ENCODE peak calls at places on chromosomes 12 and 14, in ten cellular contexts. R, Z, P, A, X, B, V, N, M and H are unnamed samples.

GRCh38 chr12:127270193-127270592 is 996.8 kb upstream of the TMEM132C start:
- DNase-seq in R (no peak), Z (no peak), P (no peak), A (peak; percentile 56), X (peak; percentile 100), B (no peak), V (no peak), N (peak; percentile 53), M (no peak), H (no peak)

GRCh38 chr14:54206477-54206876 is 190.3 kb upstream of the CDKN3 start:
- DNase-seq in R (no peak), Z (no peak), P (no peak), A (no peak), X (peak; percentile 3), B (no peak), V (no peak), N (no peak), M (no peak), H (no peak)

GRCh38 chr14:67487937-67488893 is at the start of gene TMEM229B:
- DNase-seq in R (no peak), Z (no peak), P (peak; percentile 92), A (no peak), X (no peak), B (no peak), V (peak; percentile 84), N (peak; percentile 17), M (peak; percentile 69), H (no peak)

GRCh38 chr14:99322731-99323599 is 51.0 kb upstream of the BCL11B start:
- DNase-seq in R (no peak), Z (no peak), P (peak; percentile 15), A (peak; percentile 26), X (no peak), B (no peak), V (no peak), N (no peak), M (no peak), H (no peak)

GRCh38 chr14:92703516-92703915 is 44.9 kb downstream of the LGMN start:
- DNase-seq in R (no peak), Z (no peak), P (no peak), A (no peak), X (no peak), B (no peak), V (no peak), N (no peak), M (no peak), H (no peak)

GRCh38 chr12:120225852-120226640 is 25.1 kb upstream of the RPLP0 start:
- DNase-seq in R (no peak), Z (no peak), P (peak; percentile 74), A (peak; percentile 58), X (peak; percentile 44), B (no peak), V (no peak), N (no peak), M (peak; percentile 88), H (no peak)

GRCh38 chr14:100317897-100318808 is 5.0 kb upstream of the SLC25A47 start:
- DNase-seq in R (peak; percentile 69), Z (peak; percentile 80), P (peak; percentile 88), A (peak; percentile 63), X (peak; percentile 60), B (peak; percentile 81), V (peak; percentile 76), N (peak; percentile 46), M (peak; percentile 82), H (no peak)

GRCh38 chr12:104281636-104282035 is 21.9 kb upstream of the EID3 start:
- DNase-seq in R (no peak), Z (no peak), P (no peak), A (no peak), X (no peak), B (no peak), V (no peak), N (no peak), M (no peak), H (no peak)

GRCh38 chr14:77372304-77372841 is 4.5 kb downstream of the TMED8 start:
- DNase-seq in R (no peak), Z (peak; percentile 69), P (peak; percentile 60), A (no peak), X (peak; percentile 50), B (no peak), V (no peak), N (peak; percentile 48), M (no peak), H (no peak)

GRCh38 chr14:54459106-54459505 is 17.9 kb upstream of the CNIH1 start:
- DNase-seq in R (no peak), Z (no peak), P (no peak), A (no peak), X (no peak), B (no peak), V (no peak), N (no peak), M (no peak), H (no peak)

GRCh38 chr12:28346567-28346966 is 156.3 kb downstream of the CCDC91 start:
- DNase-seq in R (no peak), Z (no peak), P (no peak), A (no peak), X (no peak), B (no peak), V (no peak), N (no peak), M (no peak), H (no peak)

GRCh38 chr12:124774054-124774461 is 89.6 kb downstream of the SCARB1 start:
- DNase-seq in R (no peak), Z (no peak), P (peak; percentile 80), A (no peak), X (peak; percentile 61), B (no peak), V (peak; percentile 32), N (no peak), M (no peak), H (no peak)

GRCh38 chr14:81401420-81402122 is 1.4 kb upstream of the STON2 start:
- DNase-seq in R (no peak), Z (no peak), P (no peak), A (no peak), X (peak; percentile 95), B (no peak), V (no peak), N (peak; percentile 97), M (no peak), H (peak; percentile 93)

GRCh38 chr12:28872654-28873268 is 276.3 kb upstream of the FAR2 start:
- DNase-seq in R (peak; percentile 71), Z (peak; percentile 72), P (peak; percentile 33), A (no peak), X (peak; percentile 78), B (peak; percentile 83), V (no peak), N (peak; percentile 71), M (peak; percentile 24), H (peak; percentile 39)

GRCh38 chr12:13164859-13165577 is 31.5 kb upstream of the EMP1 start:
- DNase-seq in R (no peak), Z (no peak), P (no peak), A (no peak), X (no peak), B (no peak), V (no peak), N (no peak), M (no peak), H (no peak)

GRCh38 chr12:13163868-13164267 is 32.7 kb upstream of the EMP1 start:
- DNase-seq in R (no peak), Z (no peak), P (no peak), A (no peak), X (no peak), B (no peak), V (no peak), N (no peak), M (no peak), H (no peak)

GRCh38 chr12:13162904-13163303 is 33.6 kb upstream of the EMP1 start:
- DNase-seq in R (no peak), Z (no peak), P (no peak), A (no peak), X (no peak), B (no peak), V (no peak), N (no peak), M (no peak), H (no peak)

GRCh38 chr12:13164271-13164670 is 32.3 kb upstream of the EMP1 start:
- DNase-seq in R (no peak), Z (no peak), P (no peak), A (no peak), X (no peak), B (no peak), V (no peak), N (no peak), M (no peak), H (no peak)

GRCh38 chr12:13161172-13161571 is 35.4 kb upstream of the EMP1 start:
- DNase-seq in R (no peak), Z (no peak), P (no peak), A (no peak), X (no peak), B (no peak), V (no peak), N (no peak), M (no peak), H (no peak)
- TF ChIP-seq CTCF in R (peak; percentile 72), Z (peak; percentile 43), P (no peak), A (no peak), X (peak; percentile 25), B (peak; percentile 58), V (no peak), N (peak; percentile 49), M (no peak), H (peak; percentile 48)

DNA sequence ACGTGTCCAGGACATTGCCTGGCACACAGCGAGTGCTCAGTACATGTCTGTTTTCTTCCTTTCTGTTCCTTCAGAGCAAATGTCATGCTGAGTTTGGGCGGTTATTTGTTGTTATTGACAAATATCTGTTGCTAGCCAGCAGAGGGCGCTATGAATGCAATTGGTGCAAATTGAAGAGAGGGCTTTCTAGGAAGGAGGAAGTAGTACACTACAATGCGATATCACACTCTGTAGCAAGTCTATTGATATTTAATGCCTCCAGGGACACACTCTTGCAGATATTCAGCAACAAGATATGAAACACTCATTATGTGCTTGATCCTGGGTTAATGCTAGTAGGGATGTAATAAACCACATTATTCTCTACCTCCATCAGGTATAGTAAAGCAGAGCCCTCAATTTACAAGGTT is 267.3 kb upstream of the SRRM4 start:
- DNase-seq in R (peak; percentile 75), Z (peak; percentile 85), P (peak; percentile 61), A (no peak), X (no peak), B (peak; percentile 68), V (no peak), N (no peak), M (no peak), H (no peak)
- TF ChIP-seq CTCF in R (peak; percentile 77), Z (peak; percentile 89), P (peak; percentile 51), A (no peak), X (peak; percentile 10), B (peak; percentile 86), V (no peak), N (no peak), M (peak; percentile 14), H (no peak)

DNA sequence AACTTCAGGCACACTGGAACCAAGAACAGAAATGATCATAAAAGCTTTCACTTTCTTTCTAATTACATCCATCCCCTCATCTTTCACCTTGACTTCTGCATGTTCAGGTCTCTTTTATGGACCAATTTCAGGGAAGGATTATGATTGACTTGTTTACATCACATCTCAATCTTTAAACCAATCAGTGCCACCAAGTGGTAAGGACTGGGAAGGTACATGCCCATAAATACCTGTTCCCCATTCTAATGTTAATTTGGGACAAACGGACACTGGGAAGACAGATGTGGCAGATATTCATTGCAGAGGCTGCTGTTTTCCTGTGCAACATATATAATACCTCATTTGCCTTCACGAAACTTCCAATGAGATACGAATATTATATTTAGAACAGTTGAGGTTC is 978.1 kb downstream of the GALC start:
- DNase-seq in R (no peak), Z (no peak), P (no peak), A (no peak), X (no peak), B (no peak), V (no peak), N (no peak), M (no peak), H (no peak)
- TF ChIP-seq CTCF in R (peak; percentile 23), Z (peak; percentile 38), P (no peak), A (no peak), X (no peak), B (peak; percentile 47), V (no peak), N (peak; percentile 7), M (no peak), H (peak; percentile 21)

GRCh38 chr12:16165506-16165905 is 112.0 kb downstream of the SLC15A5 start:
- DNase-seq in R (peak; percentile 22), Z (peak; percentile 67), P (no peak), A (peak; percentile 40), X (peak; percentile 76), B (peak; percentile 39), V (no peak), N (peak; percentile 55), M (no peak), H (no peak)
- TF ChIP-seq CTCF in R (peak; percentile 84), Z (peak; percentile 77), P (peak; percentile 42), A (no peak), X (peak; percentile 57), B (peak; percentile 80), V (no peak), N (peak; percentile 53), M (no peak), H (peak; percentile 66)